ENCODE peak calls at places on chromosomes 5 and 9, in five cellular contexts. X is Peyer's patch, Y is ovary, S is transverse colon, V is adrenal gland. Q is an unnamed sample. For H3K4me1, the result is how much of the 10 kb centered on the place peaks cover.

GRCh38 chr5:128111818-128112448 is 28.4 kb downstream of the SLC12A2 start:
- DNase-seq in X (no peak), Y (no peak), S (no peak), V (no peak), Q (no peak)

GRCh38 chr9:97578846-97579245 is 54.3 kb downstream of the TSTD2 start:
- DNase-seq in X (no peak), Y (peak), S (no peak), V (no peak), Q (no peak)

GRCh38 chr5:88889165-88890069 is 6.4 kb upstream of the MEF2C start:
- DNase-seq in X (peak), Y (peak), S (peak), V (peak), Q (peak)

GRCh38 chr9:37295796-37296195 is 126.7 kb upstream of the GRHPR start:
- DNase-seq in X (no peak), Y (no peak), S (no peak), V (no peak), Q (no peak)

GRCh38 chr5:140608730-140609520 is 24.1 kb downstream of the CD14 start:
- DNase-seq in X (peak), Y (no peak), S (peak), V (peak), Q (peak)

GRCh38 chr9:134605969-134606363 is 35.6 kb upstream of the COL5A1 start:
- DNase-seq in X (no peak), Y (no peak), S (no peak), V (no peak), Q (no peak)

GRCh38 chr5:116598871-116599270 is 24.2 kb upstream of the SEMA6A start:
- DNase-seq in X (no peak), Y (no peak), S (no peak), V (no peak), Q (no peak)

GRCh38 chr5:95617057-95617456 is 2.8 kb upstream of the GPR150 start:
- DNase-seq in X (no peak), Y (no peak), S (no peak), V (no peak), Q (no peak)

GRCh38 chr5:6473284-6473683 is 24.6 kb downstream of the UBE2QL1 start:
- DNase-seq in X (no peak), Y (no peak), S (no peak), V (no peak), Q (no peak)

GRCh38 chr9:79774356-79774755 is 202.6 kb downstream of the TLE4 start:
- DNase-seq in X (no peak), Y (no peak), S (no peak), V (no peak), Q (no peak)

GRCh38 chr5:52491071-52491828 is 296.5 kb upstream of the ITGA1 start:
- DNase-seq in X (no peak), Y (no peak), S (no peak), V (no peak), Q (no peak)

GRCh38 chr9:129333961-129334743 is 156.1 kb upstream of the IER5L start:
- DNase-seq in X (peak), Y (peak), S (peak), V (peak), Q (peak)

GRCh38 chr9:93012998-93013855 is 45.3 kb upstream of the SUSD3 start:
- DNase-seq in X (no peak), Y (no peak), S (no peak), V (peak), Q (no peak)

GRCh38 chr5:137575847-137576246 is 76.7 kb upstream of the SPOCK1 start:
- DNase-seq in X (no peak), Y (no peak), S (no peak), V (no peak), Q (no peak)

GRCh38 chr5:90983748-90984147 is 399.4 kb downstream of the ARRDC3 start:
- DNase-seq in X (no peak), Y (no peak), S (no peak), V (no peak), Q (no peak)

GRCh38 chr9:105138306-105138801 is 106.1 kb upstream of the SLC44A1 start:
- DNase-seq in X (no peak), Y (peak), S (peak), V (no peak), Q (peak)

GRCh38 chr5:128498844-128499455 is 39.1 kb downstream of the FBN2 start:
- DNase-seq in X (no peak), Y (no peak), S (no peak), V (no peak), Q (no peak)

GRCh38 chr5:90807483-90807882 is 248.9 kb downstream of the ADGRV1 start:
- DNase-seq in X (no peak), Y (no peak), S (no peak), V (no peak), Q (no peak)

GRCh38 chr5:33933723-33934544 is 2.3 kb upstream of the RXFP3 start:
- DNase-seq in X (no peak), Y (no peak), S (no peak), V (no peak), Q (no peak)

GRCh38 chr5:135991381-135991907 is 36.7 kb upstream of the LECT2 start:
- DNase-seq in X (no peak), Y (no peak), S (no peak), V (no peak), Q (no peak)

GRCh38 chr5:168695436-168695835 is 116.3 kb upstream of the PANK3 start:
- DNase-seq in X (no peak), Y (no peak), S (no peak), V (no peak), Q (no peak)

GRCh38 chr5:171342362-171343111 is 33.5 kb downstream of the TLX3 start:
- DNase-seq in X (no peak), Y (no peak), S (peak), V (peak), Q (no peak)

GRCh38 chr9:97398999-97399758 is 12.7 kb upstream of the TDRD7 start:
- DNase-seq in X (peak), Y (no peak), S (peak), V (peak), Q (peak)

GRCh38 chr9:124050955-124051354 is 39.4 kb downstream of the LHX2 start:
- DNase-seq in X (no peak), Y (no peak), S (no peak), V (no peak), Q (no peak)

GRCh38 chr9:7115606-7116005 is 357.8 kb downstream of the KDM4C start:
- DNase-seq in X (no peak), Y (no peak), S (no peak), V (no peak), Q (no peak)

GRCh38 chr5:55993628-55994501 is 898 bp downstream of the IL6ST start:
- DNase-seq in X (no peak), Y (no peak), S (no peak), V (no peak), Q (no peak)

GRCh38 chr5:43967165-43967564 is 364.2 kb downstream of the NNT start:
- DNase-seq in X (no peak), Y (no peak), S (no peak), V (no peak), Q (no peak)

GRCh38 chr9:23611874-23612273 is 214.2 kb downstream of the ELAVL2 start:
- DNase-seq in X (no peak), Y (no peak), S (no peak), V (no peak), Q (no peak)

GRCh38 chr5:145493435-145493834 is 341.7 kb downstream of the PRELID2 start:
- DNase-seq in X (no peak), Y (no peak), S (no peak), V (no peak), Q (no peak)

GRCh38 chr5:19630875-19631274 is 357.1 kb downstream of the CDH18 start:
- DNase-seq in X (no peak), Y (no peak), S (no peak), V (no peak), Q (no peak)

GRCh38 chr5:59640411-59640810 is 253.1 kb downstream of the PDE4D start:
- DNase-seq in X (peak), Y (no peak), S (no peak), V (peak), Q (peak)

GRCh38 chr5:119743927-119744326 is 114.6 kb downstream of the FAM170A start:
- DNase-seq in X (no peak), Y (no peak), S (no peak), V (no peak), Q (no peak)

GRCh38 chr5:134534058-134534725 is 8.7 kb downstream of the JADE2 start:
- DNase-seq in X (no peak), Y (no peak), S (no peak), V (no peak), Q (no peak)

GRCh38 chr5:107849118-107849517 is 178.4 kb upstream of the EFNA5 start:
- DNase-seq in X (no peak), Y (no peak), S (no peak), V (no peak), Q (no peak)

GRCh38 chr5:1201327-1202025 is at the start of gene SLC6A19:
- DNase-seq in X (peak), Y (no peak), S (no peak), V (no peak), Q (no peak)

GRCh38 chr9:110208031-110208430 is at the start of gene C9orf152:
- DNase-seq in X (peak), Y (no peak), S (peak), V (no peak), Q (no peak)

GRCh38 chr5:101278011-101278687 is 375.1 kb upstream of the ST8SIA4 start:
- DNase-seq in X (no peak), Y (no peak), S (no peak), V (no peak), Q (no peak)

GRCh38 chr5:80238778-80239679 is 16.8 kb downstream of the SERINC5 start:
- DNase-seq in X (no peak), Y (peak), S (peak), V (peak), Q (peak)

GRCh38 chr9:131737426-131737825 is 2.5 kb downstream of the RAPGEF1 start:
- DNase-seq in X (no peak), Y (no peak), S (no peak), V (peak), Q (no peak)
- H3K4me1 ChIP-seq in X (half or more), Y (under half), S (under half), V (under half), Q (half or more)

DNA sequence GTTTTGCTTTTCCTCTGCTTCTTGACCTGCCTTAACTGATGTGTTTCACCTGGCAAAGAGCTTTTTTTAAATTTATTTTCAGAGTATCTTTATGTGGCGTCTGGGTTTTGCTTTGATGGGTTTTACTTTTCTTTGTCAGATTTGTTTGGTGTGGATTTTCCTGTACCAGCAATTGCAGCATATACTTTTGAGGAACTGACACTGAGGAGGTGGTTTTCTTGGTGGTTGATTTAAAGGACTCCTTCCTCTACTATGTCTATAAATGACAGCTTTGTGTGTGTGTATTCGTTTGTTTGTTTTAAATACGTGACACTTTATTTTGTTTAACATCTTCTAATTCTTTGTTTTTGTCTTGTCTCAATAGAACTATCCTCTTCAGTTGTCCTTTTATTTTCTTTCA is 1071.9 kb upstream of the ARRDC3 start:
- DNase-seq in X (no peak), Y (no peak), S (no peak), V (no peak), Q (no peak)
- H3K4me1 ChIP-seq in X (under half), Y (under half), S (under half), V (under half), Q (under half)

GRCh38 chr9:130629443-130630090 is 34.8 kb upstream of the PRDM12 start:
- DNase-seq in X (no peak), Y (no peak), S (no peak), V (no peak), Q (no peak)

GRCh38 chr9:130624154-130624553 is 40.2 kb upstream of the PRDM12 start:
- DNase-seq in X (no peak), Y (no peak), S (no peak), V (no peak), Q (no peak)

GRCh38 chr9:130627896-130628792 is 36.2 kb upstream of the PRDM12 start:
- DNase-seq in X (no peak), Y (no peak), S (no peak), V (no peak), Q (no peak)

GRCh38 chr9:130626249-130626982 is 38.0 kb upstream of the PRDM12 start:
- DNase-seq in X (no peak), Y (no peak), S (no peak), V (no peak), Q (peak)

GRCh38 chr9:130627051-130627450 is 37.3 kb upstream of the PRDM12 start:
- DNase-seq in X (no peak), Y (no peak), S (no peak), V (no peak), Q (no peak)
- H3K4me1 ChIP-seq in X (under half), Y (under half), S (under half), V (under half), Q (half or more)

GRCh38 chr5:67208403-67208802 is 11.8 kb upstream of the CD180 start:
- DNase-seq in X (no peak), Y (no peak), S (no peak), V (no peak), Q (no peak)

GRCh38 chr5:67206381-67207328 is 10.1 kb upstream of the CD180 start:
- DNase-seq in X (no peak), Y (no peak), S (peak), V (no peak), Q (no peak)

GRCh38 chr5:67204821-67205220 is 8.2 kb upstream of the CD180 start:
- DNase-seq in X (no peak), Y (no peak), S (no peak), V (no peak), Q (no peak)

GRCh38 chr5:67203701-67204074 is 7.1 kb upstream of the CD180 start:
- DNase-seq in X (no peak), Y (no peak), S (no peak), V (no peak), Q (no peak)

DNA sequence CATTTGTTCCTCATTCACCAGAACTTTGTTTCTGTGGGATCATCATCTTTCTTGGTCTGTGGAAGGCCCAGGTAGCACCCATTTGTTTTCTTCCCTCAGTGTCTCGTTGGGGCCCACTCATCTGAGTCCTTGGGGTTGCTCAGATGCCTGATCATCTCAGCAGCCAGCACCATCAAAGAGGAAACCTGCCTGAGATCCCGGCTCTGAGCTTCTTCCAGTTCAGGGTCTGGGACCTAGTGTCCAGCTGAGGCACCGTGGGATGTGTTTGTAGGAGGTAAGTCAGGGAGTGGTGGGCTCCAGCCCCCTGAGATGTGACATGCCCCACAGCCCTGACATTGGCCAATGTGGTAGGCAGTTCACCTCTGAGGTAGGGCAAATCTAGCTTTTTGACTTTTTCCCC is 9.4 kb upstream of the CD180 start:
- DNase-seq in X (no peak), Y (no peak), S (no peak), V (no peak), Q (no peak)
- H3K4me1 ChIP-seq in X (under half), Y (under half), S (under half), V (under half), Q (under half)

GRCh38 chr5:175686826-175687225 is 29.0 kb downstream of the HRH2 start:
- DNase-seq in X (peak), Y (no peak), S (no peak), V (no peak), Q (no peak)

GRCh38 chr5:175687231-175687701 is 29.4 kb downstream of the HRH2 start:
- DNase-seq in X (no peak), Y (peak), S (no peak), V (no peak), Q (peak)

GRCh38 chr5:175689147-175689991 is 31.5 kb downstream of the HRH2 start:
- DNase-seq in X (peak), Y (peak), S (peak), V (peak), Q (peak)

GRCh38 chr5:175690025-175690424 is 32.2 kb downstream of the HRH2 start:
- DNase-seq in X (peak), Y (no peak), S (no peak), V (no peak), Q (no peak)

DNA sequence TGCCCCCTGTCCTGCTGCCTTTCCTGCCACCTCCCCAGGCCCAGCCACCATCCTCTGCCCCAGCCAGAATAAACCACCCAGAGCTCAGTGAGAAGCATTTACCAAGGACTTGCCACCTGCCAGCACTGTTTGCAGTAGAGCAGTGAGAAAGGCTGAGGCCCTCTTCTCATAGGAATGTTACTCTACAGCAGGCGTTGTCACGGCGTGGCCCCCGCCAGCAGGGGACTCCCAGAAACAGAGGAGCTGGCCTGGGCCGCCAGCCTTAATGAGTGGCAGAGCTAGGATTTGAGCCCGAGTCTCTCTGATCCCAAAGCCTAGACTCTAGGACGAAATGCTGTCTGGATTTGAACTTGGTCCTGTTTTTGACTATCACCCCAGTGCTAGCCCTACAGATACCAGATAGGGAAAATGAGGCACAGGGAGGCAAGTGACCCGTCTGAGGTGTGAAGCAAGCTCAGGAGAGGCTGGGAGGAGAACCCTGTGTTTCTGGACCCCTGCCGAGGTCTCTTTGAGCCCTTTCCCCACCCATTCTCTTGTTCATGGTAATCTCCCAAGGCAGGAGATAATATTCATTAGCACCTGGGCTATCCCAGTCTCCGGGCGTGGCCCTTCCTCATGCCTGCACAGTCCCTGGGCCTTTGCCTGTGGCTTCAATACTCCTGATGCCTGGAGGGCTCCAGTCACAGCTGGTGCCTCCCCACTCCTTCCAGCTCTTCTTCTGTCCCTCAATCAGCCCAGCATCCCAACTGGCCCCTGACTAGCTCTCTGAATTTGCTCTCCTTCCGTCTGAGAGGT is 30.7 kb downstream of the HRH2 start:
- DNase-seq in X (peak), Y (no peak), S (no peak), V (no peak), Q (no peak)
- H3K4me1 ChIP-seq in X (under half), Y (under half), S (under half), V (under half), Q (half or more)

GRCh38 chr9:1086517-1086916 is 36.4 kb downstream of the DMRT2 start:
- DNase-seq in X (no peak), Y (no peak), S (no peak), V (no peak), Q (no peak)
- H3K4me1 ChIP-seq in X (under half), Y (under half), S (under half), V (under half), Q (under half)